ENCODE peak calls at places on chromosomes 1 and 21, in four cellular contexts. R is tibial artery; F is activated CD4-positive, alpha-beta T cell treated with anti-CD3 and anti-CD28 coated beads for 36 hours; J is Right ventricle myocardium superior. T is an unnamed sample.

GRCh38 chr1:78492376-78492950 is 1.7 kb downstream of the PTGFR start:
- DNase-seq in F (no peak), R (peak; percentile 65), J (no peak), T (no peak)

GRCh38 chr1:6497215-6497866 is 5.9 kb upstream of the PLEKHG5 start:
- DNase-seq in F (peak; percentile 65), J (peak; percentile 74), R (no peak), T (peak; percentile 78)

GRCh38 chr1:171912509-171913185 is 71.3 kb downstream of the DNM3 start:
- DNase-seq in R (no peak), F (no peak), J (no peak), T (no peak)

GRCh38 chr1:11198851-11199628 is 9.9 kb downstream of the ANGPTL7 start:
- DNase-seq in F (no peak), J (no peak), R (no peak), T (no peak)

GRCh38 chr1:8740034-8740449 is 77.4 kb downstream of the RERE start:
- DNase-seq in F (no peak), R (no peak), J (no peak), T (no peak)

GRCh38 chr21:37356710-37357109 is 9.9 kb upstream of the DYRK1A start:
- DNase-seq in R (no peak), F (no peak), J (no peak), T (no peak)

GRCh38 chr1:192724670-192725069 is 84.2 kb upstream of the RGS2 start:
- DNase-seq in R (no peak), J (no peak), F (no peak), T (no peak)

GRCh38 chr1:6743189-6744101 is 41.8 kb upstream of the CAMTA1 start:
- DNase-seq in R (peak; percentile 60), F (peak; percentile 50), J (peak; percentile 54), T (peak; percentile 80)

GRCh38 chr1:3630161-3630611 is 5.4 kb downstream of the TPRG1L start:
- DNase-seq in J (peak; percentile 22), R (no peak), F (no peak), T (no peak)

GRCh38 chr1:90501281-90501680 is 215.8 kb downstream of the BARHL2 start:
- DNase-seq in R (no peak), F (no peak), J (no peak), T (no peak)

GRCh38 chr1:66330711-66331110 is 203.2 kb upstream of the SGIP1 start:
- DNase-seq in J (no peak), R (no peak), F (no peak), T (no peak)

GRCh38 chr1:180909005-180909414 is 3.7 kb upstream of the KIAA1614 start:
- DNase-seq in F (no peak), R (no peak), J (no peak), T (no peak)

GRCh38 chr1:59034925-59035324 is 251.1 kb upstream of the JUN start:
- DNase-seq in F (no peak), R (no peak), J (no peak), T (no peak)

GRCh38 chr1:184152502-184152901 is 101.0 kb downstream of the TSEN15 start:
- DNase-seq in R (peak; percentile 37), F (no peak), J (peak; percentile 54), T (no peak)